ENCODE peak calls at places on chromosome 9, in ten cellular contexts. E is Caco-2; T is CD8-positive, alpha-beta T cell; I is testis; L is body of pancreas; O is A673; N is B cell; R is HFF-Myc; G is neural crest cell; Y is neural progenitor cell. X is an unnamed sample.

GRCh38 chr9:113879906-113880305 is 3.8 kb downstream of the ZNF618 start:
- DNase-seq in Y (no peak), G (no peak), I (no peak), L (no peak), N (no peak), R (no peak), E (no peak), O (no peak), T (no peak), X (no peak)

GRCh38 chr9:93566408-93567270 is 9.7 kb upstream of the PHF2 start:
- DNase-seq in I (peak), N (peak), Y (peak), R (peak), O (peak), E (peak), G (peak), T (peak), L (peak), X (peak)

GRCh38 chr9:97419315-97419867 is 7.5 kb downstream of the TDRD7 start:
- DNase-seq in N (no peak), L (no peak), R (peak), G (no peak), I (no peak), T (no peak), O (no peak), Y (no peak), E (no peak), X (no peak)

GRCh38 chr9:81557957-81558791 is 131.2 kb downstream of the TLE1 start:
- DNase-seq in O (peak), E (no peak), L (peak), G (no peak), T (no peak), Y (no peak), R (peak), N (no peak), I (no peak), X (no peak)

GRCh38 chr9:132364068-132364467 is 9.3 kb upstream of the SETX start:
- DNase-seq in G (no peak), T (no peak), R (no peak), L (no peak), E (no peak), O (no peak), Y (no peak), N (no peak), I (no peak), X (no peak)

GRCh38 chr9:129493714-129494047 is 127.2 kb downstream of the C9orf50 start:
- DNase-seq in N (no peak), G (no peak), E (no peak), R (no peak), O (no peak), Y (peak), T (no peak), L (no peak), I (no peak), X (no peak)

GRCh38 chr9:89363921-89364663 is 45.8 kb downstream of the SECISBP2 start:
- DNase-seq in G (no peak), Y (no peak), N (no peak), T (no peak), O (no peak), R (no peak), I (no peak), L (no peak), E (no peak), X (no peak)

GRCh38 chr9:77667151-77667550 is 19.0 kb upstream of the GNA14 start:
- DNase-seq in N (no peak), T (no peak), Y (no peak), E (no peak), O (no peak), R (no peak), G (no peak), L (peak), I (no peak), X (no peak)

GRCh38 chr9:32069169-32069813 is 315.2 kb upstream of the ACO1 start:
- DNase-seq in E (no peak), Y (no peak), N (no peak), I (no peak), G (no peak), O (peak), R (no peak), L (no peak), T (no peak), X (no peak)

GRCh38 chr9:87970602-87971001 is 3.7 kb downstream of the CDK20 start:
- DNase-seq in R (no peak), E (no peak), L (no peak), N (no peak), O (no peak), Y (no peak), G (no peak), I (no peak), T (no peak), X (no peak)

GRCh38 chr9:96021616-96022444 is 146.3 kb downstream of the ERCC6L2 start:
- DNase-seq in T (peak), G (peak), E (no peak), R (no peak), Y (peak), L (no peak), N (no peak), O (no peak), I (peak), X (no peak)

GRCh38 chr9:38096238-38096805 is 27.3 kb upstream of the SHB start:
- DNase-seq in T (no peak), E (no peak), G (no peak), I (no peak), O (no peak), Y (no peak), L (no peak), N (no peak), R (no peak), X (no peak)

GRCh38 chr9:73219985-73220626 is 68.4 kb downstream of the ANXA1 start:
- DNase-seq in R (peak), T (no peak), Y (no peak), O (peak), E (no peak), G (no peak), I (no peak), L (no peak), N (no peak), X (no peak)

GRCh38 chr9:3578786-3579185 is 53.0 kb upstream of the RFX3 start:
- DNase-seq in O (peak), T (no peak), E (no peak), G (no peak), Y (no peak), I (no peak), R (no peak), N (no peak), L (no peak), X (no peak)

GRCh38 chr9:126938332-126938731 is 23.8 kb downstream of the RALGPS1 start:
- DNase-seq in I (no peak), N (no peak), R (no peak), O (no peak), Y (no peak), T (no peak), G (no peak), E (no peak), L (no peak), X (no peak)

GRCh38 chr9:38250279-38251035 is 142.0 kb upstream of the ALDH1B1 start:
- DNase-seq in G (no peak), I (no peak), L (no peak), Y (no peak), N (no peak), E (no peak), T (no peak), R (no peak), O (no peak), X (no peak)

GRCh38 chr9:32550046-32550608 is 2.0 kb upstream of the SMIM27 start:
- DNase-seq in T (no peak), N (no peak), L (no peak), I (peak), Y (peak), G (no peak), O (peak), E (no peak), R (no peak), X (no peak)

GRCh38 chr9:126068534-126069230 is 257.9 kb upstream of the MVB12B start:
- DNase-seq in N (no peak), O (no peak), Y (no peak), G (no peak), I (no peak), R (no peak), T (no peak), E (no peak), L (no peak), X (no peak)

GRCh38 chr9:764986-765385 is 76.5 kb upstream of the DMRT1 start:
- DNase-seq in O (no peak), I (no peak), R (no peak), L (no peak), N (no peak), G (no peak), T (no peak), Y (no peak), E (no peak), X (no peak)

GRCh38 chr9:84230355-84231136 is 110.0 kb downstream of the SLC28A3 start:
- DNase-seq in N (no peak), O (no peak), T (no peak), E (no peak), R (peak), I (peak), L (no peak), G (peak), Y (no peak), X (no peak)

GRCh38 chr9:94005272-94005901 is 50.2 kb upstream of the BARX1 start:
- DNase-seq in O (no peak), E (no peak), T (no peak), G (no peak), Y (no peak), I (no peak), R (no peak), N (no peak), L (no peak), X (no peak)

GRCh38 chr9:117121331-117121730 is 293.5 kb downstream of the ASTN2 start:
- DNase-seq in O (no peak), T (no peak), N (no peak), Y (no peak), I (no peak), L (no peak), R (no peak), G (no peak), E (no peak), X (no peak)

GRCh38 chr9:128728298-128728697 is 4.4 kb upstream of the ZDHHC12 start:
- DNase-seq in G (no peak), O (no peak), Y (no peak), L (no peak), I (no peak), T (no peak), N (peak), E (no peak), R (no peak), X (no peak)

GRCh38 chr9:88534456-88535225 is at the start of gene NXNL2:
- DNase-seq in I (peak), R (no peak), N (peak), L (peak), G (peak), O (peak), Y (peak), E (peak), T (peak), X (peak)

GRCh38 chr9:132531187-132531586 is 51.2 kb upstream of the BARHL1 start:
- DNase-seq in E (no peak), T (no peak), N (no peak), I (no peak), O (no peak), R (no peak), L (no peak), G (no peak), Y (peak), X (no peak)

GRCh38 chr9:85978496-85978895 is 37.5 kb downstream of the NAA35 start:
- DNase-seq in R (no peak), L (no peak), I (no peak), N (no peak), E (no peak), O (peak), Y (peak), G (no peak), T (no peak), X (no peak)

GRCh38 chr9:122125891-122126331 is 32.8 kb upstream of the TTLL11 start:
- DNase-seq in O (no peak), R (no peak), L (no peak), E (no peak), T (no peak), I (no peak), N (no peak), Y (no peak), G (no peak), X (no peak)

GRCh38 chr9:81685763-81686613 is 3.4 kb downstream of the TLE1 start:
- DNase-seq in G (no peak), E (peak), L (no peak), O (no peak), T (no peak), R (no peak), I (no peak), Y (no peak), N (no peak), X (no peak)

GRCh38 chr9:136204838-136205706 is at the start of gene LHX3:
- DNase-seq in I (peak), T (peak), E (no peak), R (no peak), N (peak), G (peak), L (peak), O (no peak), Y (peak), X (no peak)

GRCh38 chr9:125649315-125649714 is 57.7 kb downstream of the MAPKAP1 start:
- DNase-seq in G (no peak), L (no peak), I (no peak), N (peak), R (peak), Y (no peak), E (no peak), O (peak), T (no peak), X (no peak)

GRCh38 chr9:126671381-126671831 is 57.7 kb downstream of the LMX1B start:
- DNase-seq in L (no peak), E (no peak), Y (peak), T (no peak), R (no peak), G (no peak), I (peak), N (no peak), O (no peak), X (no peak)

GRCh38 chr9:128160603-128160987 is 530 bp downstream of the BBLN start:
- DNase-seq in E (no peak), N (peak), T (peak), L (peak), R (no peak), O (peak), I (peak), G (no peak), Y (peak), X (no peak)

GRCh38 chr9:85523202-85523601 is 218.6 kb downstream of the AGTPBP1 start:
- DNase-seq in Y (no peak), O (no peak), L (no peak), E (no peak), G (no peak), I (no peak), N (no peak), R (no peak), T (no peak), X (no peak)

DNA sequence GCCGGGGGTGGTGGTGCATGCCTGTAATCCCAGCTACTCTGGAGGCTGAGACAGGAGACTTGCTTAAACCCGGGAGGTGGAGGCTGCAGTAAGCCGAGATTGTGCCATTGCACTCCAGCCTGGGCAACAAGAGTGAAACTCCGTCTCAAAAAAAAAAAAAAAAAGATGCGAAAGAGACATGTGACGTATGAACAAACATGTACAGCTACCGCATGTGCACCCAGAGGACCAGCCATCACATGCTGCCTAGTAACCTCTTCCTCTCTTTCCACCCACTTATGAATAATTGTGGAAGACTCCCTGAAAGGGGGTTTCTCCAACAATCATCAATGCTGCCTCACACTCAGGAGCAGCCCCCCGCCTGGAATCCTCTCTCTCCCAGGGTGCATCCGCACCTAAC is 2.3 kb downstream of the SARDH start:
- DNase-seq in I (no peak), G (no peak), T (no peak), L (peak), R (no peak), N (no peak), O (no peak), E (peak), Y (peak), X (no peak)
- TF ChIP-seq CTCF in I (no peak), G (no peak), T (no peak), L (no peak), R (no peak), N (no peak), O (no peak), E (no peak), Y (no peak), X (no peak)

GRCh38 chr9:108786756-108787663 is 68.8 kb downstream of the ACTL7B start:
- DNase-seq in R (no peak), E (no peak), Y (peak), L (no peak), N (no peak), I (no peak), G (no peak), T (no peak), O (peak), X (no peak)

GRCh38 chr9:108787664-108788048 is 68.1 kb downstream of the ACTL7B start:
- DNase-seq in G (no peak), T (no peak), I (no peak), L (no peak), N (no peak), R (no peak), E (no peak), Y (peak), O (no peak), X (no peak)

GRCh38 chr9:108784998-108785397 is 70.8 kb downstream of the ACTL7B start:
- DNase-seq in I (peak), T (no peak), N (no peak), R (no peak), E (no peak), L (no peak), O (no peak), G (no peak), Y (no peak), X (no peak)

GRCh38 chr9:108784128-108784490 is 71.7 kb downstream of the ACTL7B start:
- DNase-seq in I (no peak), T (no peak), G (no peak), O (no peak), E (no peak), L (no peak), R (no peak), N (no peak), Y (no peak), X (no peak)

DNA sequence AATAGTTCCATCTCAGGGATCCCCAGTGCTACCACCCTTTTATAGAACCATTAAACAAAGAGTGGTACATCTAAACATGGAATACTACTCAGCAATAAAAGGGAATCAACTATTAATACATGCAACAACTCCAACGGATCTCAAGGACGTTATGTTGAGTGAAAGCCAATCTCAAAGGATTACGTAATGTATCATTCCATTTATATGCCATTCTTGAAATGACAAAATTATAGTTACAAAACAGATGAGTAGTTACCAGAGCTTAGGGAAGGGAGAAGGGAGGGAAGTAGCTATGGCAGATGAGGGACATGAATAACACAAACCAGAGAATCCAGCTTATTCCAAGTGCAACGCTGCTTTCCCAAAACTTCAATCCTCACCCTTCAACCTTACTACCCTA is 69.5 kb downstream of the ACTL7B start:
- DNase-seq in L (no peak), G (no peak), R (no peak), T (no peak), E (no peak), Y (no peak), N (no peak), I (no peak), O (peak), X (no peak)
- TF ChIP-seq CTCF in L (no peak), G (no peak), R (no peak), T (no peak), E (no peak), Y (no peak), N (no peak), I (no peak), O (no peak), X (no peak)

GRCh38 chr9:76655121-76655531 is 109.1 kb upstream of the PCA3 start:
- DNase-seq in R (no peak), N (no peak), Y (no peak), T (no peak), G (no peak), I (no peak), E (no peak), O (no peak), L (no peak), X (no peak)

GRCh38 chr9:76662476-76663281 is 101.6 kb upstream of the PCA3 start:
- DNase-seq in E (no peak), R (no peak), Y (no peak), L (peak), T (no peak), N (no peak), I (no peak), G (no peak), O (peak), X (no peak)

GRCh38 chr9:76655970-76656369 is 108.3 kb upstream of the PCA3 start:
- DNase-seq in N (no peak), I (no peak), O (no peak), Y (no peak), L (no peak), T (no peak), E (no peak), G (no peak), R (no peak), X (no peak)

GRCh38 chr9:76657265-76657664 is 107.0 kb upstream of the PCA3 start:
- DNase-seq in G (no peak), R (no peak), L (no peak), O (no peak), T (no peak), Y (no peak), I (no peak), N (no peak), E (no peak), X (no peak)

DNA sequence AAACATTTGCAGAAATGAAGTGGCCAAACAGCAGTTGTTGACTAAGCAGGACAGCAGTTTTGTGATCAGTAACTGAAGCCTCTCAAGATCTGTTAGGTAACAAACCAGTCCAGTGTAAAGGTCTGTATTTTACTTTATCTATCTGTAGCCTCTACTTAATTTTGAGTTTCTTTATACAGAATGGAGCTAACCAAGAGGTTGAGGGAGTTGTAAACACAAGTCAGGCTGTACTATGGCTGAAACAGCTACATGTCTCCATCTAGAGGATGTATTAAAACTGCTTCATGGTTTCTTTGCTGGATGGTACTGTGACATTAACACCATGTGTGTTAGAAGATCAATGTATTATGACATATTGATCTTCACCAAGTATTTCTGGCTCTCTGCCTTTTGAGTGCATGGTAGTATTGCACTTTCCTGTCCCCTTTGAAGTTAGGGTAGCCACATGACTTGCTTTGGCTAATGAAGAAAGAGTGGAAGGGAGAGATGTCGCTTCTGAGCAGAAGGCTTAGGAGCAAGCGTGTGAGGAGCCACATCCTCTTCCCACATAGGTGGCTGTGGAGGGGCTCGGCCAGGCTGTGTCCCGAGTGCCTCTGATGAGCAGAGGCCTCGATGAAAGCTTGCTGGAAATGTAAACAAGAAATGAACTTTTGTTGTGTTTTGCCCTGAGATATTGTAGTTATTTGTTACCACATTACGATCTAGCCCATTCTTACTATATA is 105.6 kb upstream of the PCA3 start:
- DNase-seq in R (peak), I (no peak), E (no peak), Y (peak), N (peak), T (no peak), L (no peak), O (peak), G (no peak), X (no peak)
- TF ChIP-seq CTCF in R (peak), I (peak), E (no peak), Y (peak), N (peak), T (peak), L (peak), O (peak), G (peak), X (no peak)

DNA sequence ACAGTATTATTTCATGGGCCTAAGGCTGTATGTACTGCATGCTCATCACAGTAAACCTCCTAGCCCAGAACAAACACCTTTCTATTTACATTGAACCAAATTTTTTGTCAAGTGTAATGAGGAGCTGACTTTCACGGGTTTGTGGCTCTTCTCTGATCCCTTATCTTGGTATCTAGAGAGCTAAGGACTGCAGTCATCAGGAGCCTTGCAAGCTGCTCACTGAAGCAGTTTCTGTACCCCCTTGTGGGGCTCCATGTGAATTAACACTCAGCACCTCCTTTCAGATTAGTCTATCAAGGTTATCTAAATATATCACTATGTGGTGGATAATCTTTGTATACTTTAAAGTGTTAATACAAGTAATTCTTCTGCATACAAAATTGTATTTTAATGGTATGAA is 108.2 kb downstream of the AUH start:
- DNase-seq in G (no peak), N (no peak), Y (no peak), O (no peak), L (no peak), E (no peak), T (peak), R (no peak), I (no peak), X (no peak)
- TF ChIP-seq CTCF in G (no peak), N (no peak), Y (peak), O (no peak), L (no peak), E (no peak), T (no peak), R (no peak), I (no peak), X (no peak)

X was measured in omental fat pad.